ENCODE peak calls at places on chromosomes 2 and 18, in seven cellular contexts. I, V, K, T, Q, X and E are unnamed samples. For H3K4me1, the result is how much of the 10 kb centered on the place peaks cover.

GRCh38 chr2:236166781-236167296 is 1.3 kb downstream of the GBX2 start:
- DNase-seq in Q (no peak), T (no peak), V (no peak), I (no peak), X (no peak), K (no peak), E (no peak)

GRCh38 chr2:217892560-217892959 is 110.2 kb downstream of the TNS1 start:
- DNase-seq in K (no peak), T (no peak), V (no peak), X (no peak), I (no peak), Q (no peak), E (no peak)

GRCh38 chr18:79806976-79807841 is 9.5 kb downstream of the KCNG2 start:
- DNase-seq in I (no peak), Q (no peak), T (no peak), K (no peak), V (peak), X (no peak), E (no peak)

GRCh38 chr2:62505649-62506420 is at the start of gene TMEM17:
- DNase-seq in V (peak), Q (peak), I (peak), X (no peak), T (peak), K (no peak), E (peak)

GRCh38 chr2:41933585-41934322 is 114.1 kb upstream of the PKDCC start:
- DNase-seq in X (no peak), K (no peak), T (peak), V (no peak), I (no peak), Q (no peak), E (peak)

GRCh38 chr2:110125292-110125691 is 9.7 kb upstream of the MALL start:
- DNase-seq in K (no peak), Q (no peak), I (no peak), X (no peak), V (no peak), T (no peak), E (no peak)

GRCh38 chr2:150167711-150168110 is 319.8 kb downstream of the RND3 start:
- DNase-seq in V (no peak), Q (no peak), K (no peak), T (no peak), X (no peak), I (no peak), E (no peak)

GRCh38 chr18:21740724-21741510 is at the start of gene MIB1:
- DNase-seq in T (no peak), X (peak), Q (peak), K (peak), V (no peak), I (peak), E (peak)

GRCh38 chr2:171482877-171483276 is 39.4 kb upstream of the CYBRD1 start:
- DNase-seq in T (no peak), V (no peak), X (no peak), Q (no peak), I (no peak), K (no peak), E (no peak)

GRCh38 chr2:239660390-239661228 is 259.8 kb upstream of the HDAC4 start:
- DNase-seq in K (no peak), X (no peak), I (no peak), T (no peak), V (no peak), Q (no peak), E (peak)

GRCh38 chr2:218961651-218962570 is 2.4 kb downstream of the CDK5R2 start:
- DNase-seq in Q (no peak), V (no peak), K (no peak), X (no peak), I (no peak), T (no peak), E (no peak)

GRCh38 chr2:160363961-160364733 is 129.5 kb downstream of the RBMS1 start:
- DNase-seq in Q (no peak), T (no peak), X (no peak), V (no peak), I (no peak), K (no peak), E (no peak)

GRCh38 chr2:160368988-160369935 is 124.3 kb downstream of the RBMS1 start:
- DNase-seq in V (no peak), I (peak), Q (no peak), T (peak), K (no peak), X (no peak), E (no peak)

GRCh38 chr2:160371251-160372009 is 122.2 kb downstream of the RBMS1 start:
- DNase-seq in X (no peak), V (no peak), K (no peak), T (no peak), I (no peak), Q (no peak), E (no peak)

GRCh38 chr2:160365691-160366367 is 127.8 kb downstream of the RBMS1 start:
- DNase-seq in K (no peak), Q (no peak), I (no peak), T (peak), V (no peak), X (no peak), E (peak)

DNA sequence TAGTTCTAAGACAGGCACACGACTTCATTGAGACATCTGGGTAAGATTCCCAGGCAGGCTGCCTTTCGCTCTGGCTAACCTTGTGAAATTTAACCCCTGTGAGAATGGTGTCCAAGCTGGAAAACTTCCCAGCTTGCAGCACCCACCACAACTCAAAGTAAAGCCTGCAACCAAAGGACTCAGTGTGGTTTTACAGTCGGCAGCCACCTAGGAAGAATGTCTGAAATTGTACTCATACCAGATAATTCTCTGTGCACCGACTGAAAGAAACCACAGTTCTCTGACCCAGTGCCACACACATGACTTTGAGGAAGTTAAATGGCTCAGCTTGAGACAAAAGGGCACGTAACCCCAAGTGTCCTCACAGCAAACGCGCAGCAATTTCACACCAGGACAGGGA is 125.7 kb downstream of the RBMS1 start:
- DNase-seq in V (no peak), Q (no peak), K (no peak), T (peak), I (no peak), X (no peak), E (no peak)
- H3K4me1 ChIP-seq in V (half or more), Q (half or more), K (under half), T (half or more), I (under half), X (under half), E (half or more)

DNA sequence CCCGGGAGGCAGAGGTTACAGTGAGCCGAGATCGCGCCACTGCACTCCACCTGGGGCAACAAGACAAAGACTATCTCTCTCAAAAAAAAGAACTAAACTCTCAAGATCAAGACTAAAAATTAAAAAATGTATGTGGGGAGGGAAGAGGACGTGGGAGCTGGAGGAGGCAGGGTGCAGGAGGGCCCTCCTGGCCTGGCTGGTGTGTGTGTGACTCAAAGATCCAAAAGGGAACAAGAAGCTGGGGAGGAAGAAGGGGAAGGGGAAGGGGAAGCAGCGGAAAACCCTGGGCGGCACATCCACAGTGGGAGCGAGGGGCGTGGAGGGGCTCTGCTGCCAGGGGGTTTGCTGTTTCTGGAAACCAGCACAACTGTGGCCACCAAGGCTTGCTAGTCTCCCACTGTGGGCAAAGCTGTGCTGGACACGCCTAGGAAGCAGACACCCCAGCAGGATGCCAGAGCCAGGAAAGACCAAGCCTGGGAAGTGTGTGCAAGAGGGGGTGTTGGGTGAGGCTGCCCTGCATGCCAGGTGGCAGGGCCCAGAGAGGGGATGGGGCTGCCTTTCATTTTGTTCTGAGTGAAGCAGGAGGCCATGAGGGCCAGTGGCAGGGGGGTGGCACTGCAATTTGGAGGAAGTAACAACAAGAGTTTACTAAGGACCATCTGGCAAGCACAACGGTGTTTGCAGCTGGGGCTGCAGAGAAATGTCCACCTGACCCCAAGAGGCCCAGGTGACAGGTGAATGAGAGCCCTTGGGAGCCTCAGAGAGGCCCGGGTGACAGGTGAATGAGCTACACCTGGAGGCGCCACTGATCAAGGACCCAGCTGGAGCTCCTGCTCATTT is 44.5 kb downstream of the ANO7 start:
- DNase-seq in T (no peak), Q (no peak), X (no peak), I (no peak), K (peak), V (peak), E (no peak)
- H3K4me1 ChIP-seq in T (under half), Q (under half), X (under half), I (under half), K (under half), V (under half), E (under half)

GRCh38 chr18:6732952-6733351 is 3.4 kb downstream of the ARHGAP28 start:
- DNase-seq in X (no peak), Q (no peak), V (no peak), I (no peak), T (no peak), K (no peak), E (no peak)
- H3K4me1 ChIP-seq in X (under half), Q (under half), V (under half), I (half or more), T (under half), K (under half), E (under half)

GRCh38 chr2:8307779-8308178 is 374.1 kb upstream of the ID2 start:
- DNase-seq in I (no peak), K (no peak), T (no peak), V (no peak), Q (no peak), X (no peak), E (no peak)
- H3K4me1 ChIP-seq in I (under half), K (half or more), T (under half), V (half or more), Q (under half), X (under half), E (under half)

DNA sequence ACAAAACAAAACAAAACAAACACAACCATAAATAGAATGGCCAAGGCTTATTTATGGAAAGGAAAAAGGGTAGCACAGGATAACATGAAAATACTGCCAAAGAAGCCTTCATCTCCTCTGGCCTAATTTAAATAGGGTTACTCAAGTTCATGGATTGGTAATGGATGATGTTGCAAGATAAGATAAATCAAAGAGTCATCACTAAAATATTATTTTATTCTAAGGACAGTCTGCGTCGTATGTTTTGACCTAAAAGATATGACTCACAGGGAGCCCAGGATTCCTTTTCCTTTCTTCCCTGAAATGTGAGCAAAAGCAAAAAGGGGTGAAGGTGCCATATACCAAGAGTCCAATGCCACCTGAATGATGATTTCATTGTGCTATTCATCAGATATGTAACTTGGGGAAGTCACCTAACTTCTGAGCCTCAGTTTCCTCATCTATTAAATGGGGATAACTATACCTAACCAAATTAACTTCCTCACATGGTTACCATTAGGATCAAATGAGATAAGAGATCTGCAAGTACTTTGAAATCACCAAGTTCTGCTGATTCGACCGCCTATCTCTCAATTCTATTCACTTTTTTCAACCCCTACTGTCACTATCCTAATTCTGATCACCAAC is 137.7 kb downstream of the THADA start:
- DNase-seq in K (no peak), I (no peak), T (no peak), V (no peak), X (no peak), Q (no peak), E (no peak)
- H3K4me1 ChIP-seq in K (under half), I (under half), T (under half), V (half or more), X (under half), Q (half or more), E (half or more)

DNA sequence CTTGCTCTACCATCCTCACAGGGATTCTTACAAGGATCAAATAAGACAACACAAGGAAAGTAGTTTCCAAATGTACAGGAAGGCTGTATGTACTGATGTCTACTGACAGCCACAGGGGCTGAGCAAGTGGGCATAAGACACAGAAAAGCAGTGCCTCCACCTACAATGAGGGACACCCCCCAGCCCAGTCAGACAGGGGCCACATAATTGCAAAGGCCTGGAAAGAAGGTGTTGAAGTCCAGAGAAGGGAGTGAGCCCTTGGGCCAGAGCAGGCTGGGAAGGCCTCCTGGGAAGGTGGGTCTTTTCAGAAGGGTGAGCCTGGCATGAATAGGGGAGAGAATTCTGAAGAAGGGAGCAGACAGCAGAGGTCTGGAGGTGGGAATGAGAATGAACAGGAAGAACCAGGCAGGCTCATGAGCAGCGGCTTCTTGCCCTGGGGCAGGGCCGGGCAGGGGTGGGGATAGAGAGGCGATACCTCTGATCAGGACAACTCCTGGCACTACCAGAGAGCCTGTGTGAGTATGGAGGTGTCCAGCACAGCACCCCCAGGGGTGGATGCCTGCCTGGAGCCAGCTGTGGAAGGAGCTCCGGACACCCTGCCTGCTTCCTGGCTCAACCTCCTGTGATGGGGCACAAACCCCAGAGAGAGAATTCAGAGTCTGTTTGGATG is 30.1 kb downstream of the HS1BP3 start:
- DNase-seq in Q (no peak), X (no peak), K (peak), I (no peak), T (no peak), V (peak), E (peak)
- H3K4me1 ChIP-seq in Q (half or more), X (under half), K (under half), I (under half), T (under half), V (half or more), E (under half)